ENCODE peak calls at places on chromosome 18, in ten cellular contexts. P is AG04450, M is uterus, G is BJ, Z is fibroblast of mammary gland, J is GM23338, L is skeletal muscle cell, T is adipocyte, U is spleen, D is Peyer's patch. W is an unnamed sample.

GRCh38 chr18:12652861-12653401 is 5.0 kb downstream of the SPIRE1 start:
- DNase-seq in P (no peak), M (no peak), G (no peak), Z (peak; percentile 81), J (no peak), L (no peak), T (peak; percentile 83), U (no peak), D (no peak), W (no peak)

GRCh38 chr18:48238636-48239035 is 170.5 kb downstream of the ZBTB7C start:
- DNase-seq in P (no peak), M (no peak), G (no peak), Z (no peak), J (no peak), L (no peak), T (no peak), U (no peak), D (no peak), W (no peak)

GRCh38 chr18:10508546-10508945 is 17.3 kb upstream of the NAPG start:
- DNase-seq in P (no peak), M (no peak), G (no peak), Z (no peak), J (no peak), L (no peak), T (peak; percentile 39), U (no peak), D (no peak), W (no peak)

GRCh38 chr18:70781860-70782453 is 493.1 kb downstream of the SOCS6 start:
- DNase-seq in P (peak; percentile 3), M (no peak), G (no peak), Z (peak; percentile 50), J (peak; percentile 49), L (no peak), T (peak; percentile 20), U (no peak), D (peak; percentile 20), W (no peak)

GRCh38 chr18:58249677-58250076 is 205.7 kb downstream of the NEDD4L start:
- DNase-seq in P (no peak), M (no peak), G (no peak), Z (peak; percentile 57), J (no peak), L (no peak), T (peak; percentile 89), U (no peak), D (no peak), W (peak; percentile 44)

GRCh38 chr18:40929389-40929788 is 1025.6 kb upstream of the PIK3C3 start:
- DNase-seq in P (no peak), M (no peak), G (no peak), Z (no peak), J (no peak), L (no peak), T (no peak), U (no peak), D (no peak), W (no peak)

GRCh38 chr18:44742126-44742525 is 61.4 kb downstream of the SETBP1 start:
- DNase-seq in P (no peak), M (no peak), G (no peak), Z (no peak), J (no peak), L (no peak), T (no peak), U (no peak), D (no peak), W (no peak)

GRCh38 chr18:8965398-8965797 is 137.1 kb upstream of the NDUFV2 start:
- DNase-seq in P (no peak), M (no peak), G (no peak), Z (no peak), J (no peak), L (no peak), T (no peak), U (no peak), D (no peak), W (no peak)

GRCh38 chr18:45060102-45060501 is 379.4 kb downstream of the SETBP1 start:
- DNase-seq in P (no peak), M (no peak), G (no peak), Z (peak; percentile 60), J (no peak), L (no peak), T (peak; percentile 19), U (no peak), D (no peak), W (no peak)

GRCh38 chr18:48838921-48839818 is 111.6 kb downstream of the SMAD7 start:
- DNase-seq in P (no peak), M (no peak), G (peak; percentile 77), Z (peak; percentile 82), J (no peak), L (peak; percentile 67), T (peak; percentile 79), U (peak; percentile 78), D (no peak), W (peak; percentile 62)

GRCh38 chr18:33578371-33579146 is 540 bp downstream of the ASXL3 start:
- DNase-seq in P (no peak), M (peak; percentile 29), G (no peak), Z (no peak), J (peak; percentile 47), L (no peak), T (peak; percentile 28), U (peak; percentile 68), D (no peak), W (no peak)

DNA sequence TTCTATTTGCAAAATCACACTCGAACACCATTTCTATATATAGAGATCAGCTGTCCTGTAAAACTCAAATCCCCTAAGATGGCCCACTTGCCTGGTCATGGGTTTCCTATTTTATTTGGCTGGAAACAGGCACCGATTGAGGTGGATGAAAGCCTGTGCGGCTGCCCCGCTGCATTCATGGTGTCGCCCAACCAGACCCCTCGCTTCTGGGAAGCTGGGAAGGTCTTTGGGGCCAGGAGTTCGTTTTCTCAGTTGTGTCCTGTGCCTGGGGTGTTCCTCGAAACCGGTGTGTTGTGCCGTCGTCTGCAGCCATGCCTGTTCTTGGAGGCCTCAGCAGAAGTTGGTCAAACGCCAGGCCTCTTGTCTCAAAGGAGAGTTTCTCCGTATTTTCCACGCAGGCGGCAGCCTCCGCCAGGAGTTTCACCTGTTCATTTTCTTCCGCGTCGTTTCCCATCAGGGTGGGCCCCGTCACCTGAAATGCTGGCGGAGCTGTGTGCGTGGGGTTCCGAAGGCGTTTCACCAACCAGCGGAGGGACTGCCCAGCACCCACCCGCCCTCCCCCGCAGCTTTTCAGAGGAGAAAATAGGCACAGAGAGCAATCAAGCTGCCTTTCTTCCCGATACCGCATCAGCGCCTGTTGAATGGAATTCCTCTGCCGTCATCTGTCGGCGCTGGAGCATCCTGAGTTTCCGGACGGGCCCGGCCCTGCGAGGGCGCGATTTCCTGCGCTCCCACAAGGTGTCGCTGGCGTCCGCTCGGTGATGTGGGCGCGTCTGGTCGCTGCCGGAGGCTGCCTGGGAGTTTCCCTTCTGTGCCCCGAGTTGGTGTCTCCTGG is 17.1 kb upstream of the NFATC1 start:
- DNase-seq in P (no peak), M (peak; percentile 71), G (no peak), Z (peak; percentile 60), J (peak; percentile 88), L (no peak), T (peak; percentile 81), U (peak; percentile 95), D (peak; percentile 72), W (no peak)
- H3K4me3 ChIP-seq in P (no peak overlapping the region), M (no peak overlapping the region), G (no peak overlapping the region), Z (no peak overlapping the region), J (peak overlapping the region; percentile 27), L (no peak overlapping the region), T (no peak overlapping the region), U (no peak overlapping the region), D (no peak overlapping the region), W (no peak overlapping the region)

GRCh38 chr18:457120-457519 is 43.4 kb downstream of the COLEC12 start:
- DNase-seq in P (no peak), M (peak; percentile 38), G (no peak), Z (peak; percentile 95), J (no peak), L (peak; percentile 92), T (peak; percentile 83), U (no peak), D (no peak), W (no peak)
- H3K4me3 ChIP-seq in P (no peak overlapping the region), M (no peak overlapping the region), G (no peak overlapping the region), Z (no peak overlapping the region), J (no peak overlapping the region), L (peak overlapping the region; percentile 7), T (peak overlapping the region; percentile 75), U (no peak overlapping the region), D (no peak overlapping the region), W (no peak overlapping the region)

GRCh38 chr18:13800505-13801259 is 23.3 kb upstream of the MC5R start:
- DNase-seq in P (no peak), M (no peak), G (no peak), Z (peak; percentile 34), J (peak; percentile 85), L (no peak), T (peak; percentile 19), U (peak; percentile 80), D (no peak), W (no peak)
- H3K4me3 ChIP-seq in P (no peak overlapping the region), M (no peak overlapping the region), G (no peak overlapping the region), Z (no peak overlapping the region), J (peak overlapping the region; percentile 63), L (peak overlapping the region; percentile 27), T (peak overlapping the region; percentile 77), U (peak overlapping the region; percentile 28), D (no peak overlapping the region), W (no peak overlapping the region)

GRCh38 chr18:23584019-23584970 is 2.0 kb downstream of the NPC1 start:
- DNase-seq in P (no peak), M (no peak), G (no peak), Z (no peak), J (no peak), L (no peak), T (no peak), U (no peak), D (no peak), W (no peak)

GRCh38 chr18:23578067-23578705 is 8.1 kb downstream of the NPC1 start:
- DNase-seq in P (no peak), M (no peak), G (no peak), Z (no peak), J (no peak), L (no peak), T (no peak), U (no peak), D (no peak), W (no peak)

GRCh38 chr18:23578891-23579653 is 7.2 kb downstream of the NPC1 start:
- DNase-seq in P (no peak), M (no peak), G (no peak), Z (peak; percentile 69), J (no peak), L (no peak), T (peak; percentile 48), U (no peak), D (no peak), W (no peak)

GRCh38 chr18:23583071-23583865 is 3.0 kb downstream of the NPC1 start:
- DNase-seq in P (no peak), M (no peak), G (no peak), Z (no peak), J (no peak), L (no peak), T (no peak), U (no peak), D (no peak), W (no peak)

DNA sequence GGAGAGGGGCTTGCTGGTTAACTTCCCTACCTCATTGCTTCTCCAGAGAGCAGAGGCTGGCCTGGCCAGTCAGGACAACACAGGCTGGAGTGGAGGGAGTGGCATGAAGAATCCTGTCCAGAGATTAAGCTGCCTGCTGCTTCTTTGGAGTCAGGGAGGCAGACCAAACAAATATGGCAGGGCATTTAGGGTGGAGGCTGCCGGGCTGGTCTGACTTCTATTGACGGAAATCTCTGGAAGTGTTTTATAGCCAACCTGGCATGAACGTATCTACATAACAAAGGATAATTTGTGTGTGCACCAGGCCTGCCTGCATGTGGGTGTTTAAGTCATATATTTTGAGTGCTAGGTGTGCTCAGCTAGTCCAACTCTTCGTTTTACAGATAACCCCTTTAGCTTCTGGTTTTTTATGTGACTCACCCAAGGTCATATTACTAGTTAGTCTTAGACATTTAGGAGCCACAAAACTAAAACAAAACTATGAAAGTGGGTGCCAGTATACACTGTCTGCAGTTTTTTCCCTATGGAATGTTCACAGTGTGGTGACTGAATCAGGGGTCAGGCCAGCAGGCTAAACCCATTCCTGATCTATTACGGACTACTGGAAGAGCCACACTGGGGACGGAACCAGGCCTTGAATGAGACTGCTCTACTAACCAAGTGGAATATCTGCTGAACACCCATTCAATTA is 5.5 kb downstream of the NPC1 start:
- DNase-seq in P (peak; percentile 58), M (no peak), G (peak; percentile 51), Z (peak; percentile 84), J (no peak), L (peak; percentile 19), T (peak; percentile 35), U (no peak), D (no peak), W (no peak)
- H3K4me3 ChIP-seq in P (no peak overlapping the region), M (no peak overlapping the region), G (no peak overlapping the region), Z (no peak overlapping the region), J (no peak overlapping the region), L (no peak overlapping the region), T (peak overlapping the region; percentile 33), U (no peak overlapping the region), D (no peak overlapping the region), W (no peak overlapping the region)

W was measured in HFF-Myc.